ENCODE peak calls at places on chromosome 15, in seven cellular contexts. F is left ventricle myocardium inferior, T is fibroblast of lung, I is tibial nerve, J is WTC11, Q is cardiac fibroblast, D is AG10803. B is an unnamed sample.

GRCh38 chr15:68113273-68113672 is 59.2 kb downstream of the PIAS1 start:
- DNase-seq in T (peak), D (peak), Q (peak), J (no peak), F (no peak), I (no peak), B (peak)

GRCh38 chr15:90360746-90361145 is 8.7 kb downstream of the ZNF774 start:
- DNase-seq in I (no peak), F (no peak), D (no peak), T (no peak), Q (no peak), J (no peak), B (no peak)

GRCh38 chr15:40333922-40334492 is 6.7 kb downstream of the CCDC9B start:
- DNase-seq in F (peak), J (no peak), I (no peak), T (peak), D (peak), Q (peak), B (peak)

GRCh38 chr15:65421360-65422215 is 1.2 kb downstream of the IGDCC4 start:
- DNase-seq in T (peak), I (no peak), F (peak), J (peak), D (peak), Q (peak), B (peak)

GRCh38 chr15:41511331-41512077 is 2.1 kb downstream of the LTK start:
- DNase-seq in F (no peak), J (peak), I (no peak), D (no peak), T (no peak), Q (no peak), B (no peak)

GRCh38 chr15:65244638-65245037 is 33.4 kb upstream of the CILP start:
- DNase-seq in J (no peak), I (no peak), D (no peak), F (no peak), T (no peak), Q (no peak), B (peak)

GRCh38 chr15:50046159-50046558 is 72.9 kb downstream of the ATP8B4 start:
- DNase-seq in F (no peak), D (no peak), Q (no peak), T (no peak), I (no peak), J (no peak), B (no peak)

GRCh38 chr15:99427668-99428361 is 138.0 kb upstream of the MEF2A start:
- DNase-seq in Q (no peak), T (no peak), J (no peak), F (no peak), I (no peak), D (no peak), B (no peak)

GRCh38 chr15:62901916-62902554 is 140.5 kb upstream of the TPM1 start:
- DNase-seq in I (no peak), Q (no peak), J (no peak), D (peak), F (no peak), T (no peak), B (no peak)

GRCh38 chr15:67854358-67854757 is 14.5 kb upstream of the RNU6-1 start:
- DNase-seq in I (no peak), J (no peak), D (no peak), T (no peak), F (no peak), Q (no peak), B (no peak)

GRCh38 chr15:71899665-71900064 is 89.3 kb downstream of the NR2E3 start:
- DNase-seq in D (no peak), J (no peak), T (no peak), Q (no peak), F (no peak), I (no peak), B (no peak)

GRCh38 chr15:59522988-59523461 is 85.0 kb downstream of the FAM81A start:
- DNase-seq in Q (no peak), I (no peak), D (no peak), T (no peak), F (no peak), J (no peak), B (no peak)

GRCh38 chr15:62912808-62913207 is 129.7 kb upstream of the TPM1 start:
- DNase-seq in Q (no peak), D (no peak), I (no peak), J (no peak), T (no peak), F (no peak), B (no peak)

GRCh38 chr15:47398594-47398993 is 318.7 kb upstream of the SEMA6D start:
- DNase-seq in T (no peak), J (no peak), I (no peak), D (no peak), Q (no peak), F (no peak), B (no peak)

GRCh38 chr15:70171224-70171886 is 73.6 kb upstream of the TLE3 start:
- DNase-seq in Q (peak), I (no peak), D (no peak), F (no peak), J (no peak), T (no peak), B (no peak)

GRCh38 chr15:63985221-63986184 is 60.8 kb downstream of the DAPK2 start:
- DNase-seq in D (peak), Q (no peak), F (peak), I (no peak), J (no peak), T (no peak), B (no peak)

GRCh38 chr15:99015677-99016568 is 8.3 kb upstream of the PGPEP1L start:
- DNase-seq in Q (no peak), J (peak), I (no peak), T (peak), D (no peak), F (no peak), B (no peak)

GRCh38 chr15:100112636-100113305 is 229.0 kb downstream of the ADAMTS17 start:
- DNase-seq in I (no peak), T (no peak), Q (no peak), D (no peak), F (no peak), J (no peak), B (no peak)

GRCh38 chr15:72176743-72177142 is 20.8 kb downstream of the GRAMD2A start:
- DNase-seq in I (no peak), T (no peak), J (no peak), F (no peak), Q (no peak), D (no peak), B (no peak)

GRCh38 chr15:65426216-65426853 is 3.6 kb upstream of the IGDCC4 start:
- DNase-seq in I (no peak), T (no peak), F (peak), D (no peak), Q (no peak), J (no peak), B (no peak)

GRCh38 chr15:84572231-84572630 is 28.6 kb upstream of the ZSCAN2 start:
- DNase-seq in J (no peak), I (no peak), T (no peak), Q (no peak), F (no peak), D (no peak), B (no peak)

GRCh38 chr15:94670436-94671034 is 439.2 kb downstream of the MCTP2 start:
- DNase-seq in I (no peak), D (peak), J (no peak), F (no peak), T (peak), Q (peak), B (peak)

GRCh38 chr15:53209396-53210042 is 419.4 kb upstream of the ONECUT1 start:
- DNase-seq in J (no peak), Q (no peak), T (peak), D (no peak), F (no peak), I (no peak), B (no peak)

GRCh38 chr15:38312190-38312589 is 59.6 kb downstream of the SPRED1 start:
- DNase-seq in F (no peak), T (no peak), J (no peak), Q (no peak), I (no peak), D (no peak), B (no peak)

GRCh38 chr15:68213991-68214837 is 9.1 kb upstream of the CALML4 start:
- DNase-seq in D (no peak), T (no peak), F (peak), I (peak), Q (no peak), J (no peak), B (no peak)

GRCh38 chr15:96108405-96108804 is 222.1 kb upstream of the NR2F2 start:
- DNase-seq in J (no peak), D (no peak), F (no peak), Q (no peak), I (no peak), T (no peak), B (no peak)

GRCh38 chr15:73273181-73274002 is 95.4 kb downstream of the HCN4 start:
- DNase-seq in F (no peak), Q (peak), I (peak), D (peak), J (peak), T (peak), B (peak)

GRCh38 chr15:67105065-67105951 is 39.9 kb downstream of the SMAD3 start:
- DNase-seq in T (peak), F (no peak), I (no peak), J (no peak), D (peak), Q (peak), B (peak)

GRCh38 chr15:90680371-90680935 is 36.7 kb upstream of the BLM start:
- DNase-seq in I (peak), D (peak), J (no peak), F (no peak), Q (peak), T (peak), B (peak)

GRCh38 chr15:45662375-45662774 is 27.5 kb downstream of the SQOR start:
- DNase-seq in F (no peak), J (peak), I (no peak), Q (no peak), D (no peak), T (no peak), B (no peak)
- TF ChIP-seq CTCF in F (no peak), J (peak), I (no peak), Q (no peak), D (no peak), T (no peak), B (no peak)

GRCh38 chr15:75809986-75810750 is 33.1 kb upstream of the UBE2Q2 start:
- DNase-seq in Q (peak), T (peak), F (no peak), I (no peak), J (peak), D (peak), B (peak)
- TF ChIP-seq CTCF in Q (peak), T (peak), F (peak), I (no peak), J (no peak), D (peak), B (peak)

DNA sequence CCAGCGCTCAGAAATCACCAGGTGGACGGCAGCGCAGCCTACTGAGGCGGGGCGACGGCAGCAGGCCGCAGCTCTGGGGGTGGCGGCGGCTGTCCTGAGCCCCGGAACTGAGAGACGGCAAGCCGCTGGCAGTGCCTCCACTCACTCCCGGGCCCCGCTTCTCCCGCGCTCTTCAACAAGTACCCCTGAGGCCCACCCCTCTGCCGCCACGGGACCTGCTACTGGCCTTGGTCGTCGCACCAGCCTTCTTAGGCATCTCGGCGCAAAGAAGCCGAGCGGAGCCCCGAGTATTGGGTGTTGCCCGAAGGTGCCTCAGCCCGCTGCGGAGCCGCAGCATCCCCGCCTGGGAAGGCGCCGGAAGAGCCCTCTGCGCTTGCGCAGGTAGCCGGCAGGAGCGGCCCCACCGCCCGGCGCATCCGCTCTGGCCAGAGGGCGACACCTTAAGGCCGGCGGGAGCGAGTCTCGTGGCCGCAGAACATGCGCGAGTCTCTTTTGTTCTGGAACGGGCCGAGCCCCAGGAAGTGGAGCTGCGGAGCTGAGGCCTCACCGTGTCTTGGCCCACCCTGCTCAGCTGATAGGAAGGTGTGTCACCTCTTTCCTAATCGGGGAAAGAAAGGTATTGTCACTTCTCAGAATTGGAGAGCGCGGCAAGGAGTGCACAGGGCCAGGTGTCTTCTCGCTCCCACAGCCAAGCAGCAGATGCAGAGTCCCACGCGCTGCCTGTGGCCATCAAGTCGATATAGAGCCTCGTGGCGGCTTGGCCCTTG is at the start of gene C15orf40:
- DNase-seq in Q (peak), D (peak), F (peak), I (peak), T (peak), J (peak), B (peak)
- TF ChIP-seq CTCF in Q (peak), D (peak), F (peak), I (peak), T (peak), J (no peak), B (peak)

DNA sequence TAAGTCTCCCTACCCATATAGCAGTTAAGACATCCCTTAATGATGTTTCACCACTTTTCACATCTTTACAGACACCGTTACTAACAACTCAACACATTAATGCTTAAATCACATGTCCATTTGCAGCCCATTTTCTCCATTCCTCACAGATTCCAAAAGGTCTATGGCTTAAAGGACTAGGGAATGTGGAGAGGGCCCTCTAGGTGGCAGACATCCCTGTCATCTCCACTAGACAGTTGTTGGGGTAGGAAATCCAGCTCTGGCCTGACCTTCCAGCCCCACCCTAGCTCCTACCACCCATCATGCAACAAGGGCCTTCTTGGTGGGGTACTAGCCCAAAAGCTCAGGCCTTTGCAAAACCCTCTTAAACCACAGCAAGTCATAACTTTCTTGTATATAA is 25.2 kb downstream of the CPEB1 start:
- DNase-seq in F (no peak), J (no peak), I (no peak), T (no peak), D (no peak), Q (peak), B (no peak)
- TF ChIP-seq CTCF in F (peak), J (no peak), I (no peak), T (peak), D (no peak), Q (no peak), B (peak)

GRCh38 chr15:101318810-101319200 is 23.8 kb upstream of the SNRPA1 start:
- DNase-seq in I (no peak), T (no peak), Q (no peak), F (no peak), J (peak), D (no peak), B (no peak)
- TF ChIP-seq CTCF in I (no peak), T (no peak), Q (no peak), F (no peak), J (no peak), D (no peak), B (no peak)

DNA sequence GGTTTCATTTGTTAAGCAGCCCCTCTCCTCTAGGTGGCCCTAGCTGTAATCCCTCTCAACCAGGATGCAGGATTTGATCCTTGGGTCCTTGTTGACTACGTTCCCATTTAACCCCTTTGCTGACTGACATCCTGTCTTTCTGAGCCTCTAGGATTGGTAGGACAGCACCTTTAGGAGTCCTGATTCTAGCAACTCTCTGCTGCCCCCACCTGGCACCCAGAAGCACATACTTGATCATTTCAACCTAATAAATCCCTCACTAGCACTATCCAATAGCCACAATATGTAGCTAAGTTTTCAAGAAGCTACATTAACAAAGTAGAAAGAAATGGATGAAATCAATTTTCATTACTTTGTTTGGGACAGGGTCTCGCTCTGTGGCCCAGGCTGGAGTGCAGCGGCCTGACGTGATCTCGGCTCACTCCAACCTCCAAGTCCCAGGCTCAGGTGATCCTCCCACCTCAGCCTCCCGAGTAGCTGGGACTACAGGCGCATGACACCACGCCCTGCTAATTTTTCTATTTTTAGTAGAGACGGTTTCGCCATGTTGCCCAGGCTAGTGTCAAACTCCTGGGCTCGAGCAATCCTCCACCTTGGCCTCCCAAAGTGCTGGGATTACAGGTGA is 28.3 kb downstream of the RSL24D1 start:
- DNase-seq in T (peak), I (no peak), J (peak), F (no peak), D (peak), Q (peak), B (peak)
- TF ChIP-seq CTCF in T (peak), I (peak), J (peak), F (peak), D (peak), Q (peak), B (peak)

GRCh38 chr15:93019091-93019490 is 69.9 kb downstream of the RGMA start:
- DNase-seq in J (no peak), F (no peak), I (no peak), D (no peak), Q (no peak), T (no peak), B (no peak)

GRCh38 chr15:93020976-93021772 is 67.8 kb downstream of the RGMA start:
- DNase-seq in Q (no peak), J (no peak), I (no peak), F (no peak), D (no peak), T (no peak), B (no peak)

GRCh38 chr15:93019971-93020370 is 69.0 kb downstream of the RGMA start:
- DNase-seq in J (no peak), D (no peak), Q (no peak), F (no peak), T (no peak), I (no peak), B (no peak)

GRCh38 chr15:93017521-93017920 is 71.5 kb downstream of the RGMA start:
- DNase-seq in I (no peak), D (peak), T (no peak), F (no peak), Q (peak), J (no peak), B (peak)

DNA sequence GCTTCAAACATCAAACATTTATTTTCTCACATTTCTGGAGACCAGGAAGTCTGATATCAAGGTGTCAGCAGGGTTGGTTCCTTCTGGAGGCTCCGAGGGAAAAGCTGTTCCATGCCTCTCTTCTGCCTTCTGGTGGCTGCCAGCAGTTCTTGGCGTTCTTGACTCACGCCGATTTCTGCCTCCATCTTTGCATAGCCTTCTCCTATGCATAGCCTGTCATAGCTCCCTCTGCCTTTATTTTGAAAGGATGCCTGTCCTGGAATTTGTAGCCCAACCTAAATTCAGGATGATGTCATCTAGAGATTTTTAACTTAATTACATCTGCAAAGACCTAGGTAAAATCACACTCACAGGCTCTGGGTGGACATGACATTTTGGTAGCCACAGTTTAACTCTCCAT is 70.4 kb downstream of the RGMA start:
- DNase-seq in T (no peak), Q (peak), F (no peak), I (no peak), J (no peak), D (no peak), B (peak)
- TF ChIP-seq CTCF in T (peak), Q (peak), F (peak), I (no peak), J (no peak), D (peak), B (peak)

GRCh38 chr15:92393994-92394326 is 279 bp downstream of the ST8SIA2 start:
- DNase-seq in T (no peak), Q (no peak), F (no peak), D (no peak), I (no peak), J (peak), B (no peak)

GRCh38 chr15:92392462-92392861 is 1.2 kb upstream of the ST8SIA2 start:
- DNase-seq in I (no peak), J (peak), Q (no peak), D (no peak), F (no peak), T (no peak), B (no peak)

GRCh38 chr15:92393287-92393993 is at the start of gene ST8SIA2:
- DNase-seq in I (no peak), J (peak), D (peak), Q (no peak), T (peak), F (peak), B (peak)

GRCh38 chr15:92392966-92393286 is 755 bp upstream of the ST8SIA2 start:
- DNase-seq in J (no peak), T (no peak), I (no peak), F (no peak), Q (no peak), D (no peak), B (no peak)

GRCh38 chr15:92391640-92392039 is 2.0 kb upstream of the ST8SIA2 start:
- DNase-seq in J (peak), T (peak), I (no peak), Q (peak), F (no peak), D (peak), B (peak)
- TF ChIP-seq CTCF in J (peak), T (peak), I (no peak), Q (no peak), F (peak), D (peak), B (peak)